ENCODE peak calls at places on chromosome 15, in five cellular contexts. H is kidney epithelial cell, S is right cardiac atrium, T is HL-60, X is fibroblast of lung. Z is an unnamed sample.

GRCh38 chr15:62125763-62126162 is 39.3 kb downstream of the C2CD4B start:
- DNase-seq in H (no peak), S (no peak), T (no peak), X (peak), Z (no peak)

GRCh38 chr15:45205192-45205591 is 17.4 kb upstream of the SHF start:
- DNase-seq in H (no peak), S (peak), T (no peak), X (peak), Z (peak)

GRCh38 chr15:39504812-39505211 is 76.1 kb upstream of the THBS1 start:
- DNase-seq in H (no peak), S (no peak), T (no peak), X (peak), Z (no peak)

GRCh38 chr15:89542369-89542768 is 32.9 kb upstream of the TICRR start:
- DNase-seq in H (no peak), S (no peak), T (no peak), X (no peak), Z (no peak)

GRCh38 chr15:92661069-92661468 is 5.5 kb upstream of the FAM174B start:
- DNase-seq in H (no peak), S (no peak), T (no peak), X (no peak), Z (no peak)

GRCh38 chr15:80970018-80970657 is 19.5 kb downstream of the MESD start:
- DNase-seq in H (no peak), S (peak), T (no peak), X (no peak), Z (no peak)

GRCh38 chr15:78372880-78373279 is 32.7 kb downstream of the CRABP1 start:
- DNase-seq in H (no peak), S (no peak), T (no peak), X (no peak), Z (no peak)

GRCh38 chr15:44811347-44811746 is 75.0 kb downstream of the TRIM69 start:
- DNase-seq in H (no peak), S (no peak), T (no peak), X (no peak), Z (no peak)

GRCh38 chr15:81133782-81134461 is at the start of gene CFAP161:
- DNase-seq in H (no peak), S (peak), T (no peak), X (peak), Z (no peak)

GRCh38 chr15:60575995-60576394 is 97.1 kb upstream of the ICE2 start:
- DNase-seq in H (no peak), S (peak), T (no peak), X (no peak), Z (no peak)

GRCh38 chr15:37824717-37825382 is 109.6 kb upstream of the TMCO5A start:
- DNase-seq in H (peak), S (no peak), T (peak), X (peak), Z (peak)

GRCh38 chr15:71792521-71792920 is 17.8 kb upstream of the NR2E3 start:
- DNase-seq in H (peak), S (no peak), T (no peak), X (peak), Z (peak)

GRCh38 chr15:39079296-39079834 is 501.5 kb upstream of the THBS1 start:
- DNase-seq in H (peak), S (no peak), T (no peak), X (peak), Z (peak)

GRCh38 chr15:31399544-31400171 is 73.0 kb downstream of the KLF13 start:
- DNase-seq in H (no peak), S (peak), T (no peak), X (peak), Z (no peak)

GRCh38 chr15:71679223-71680078 is 130.9 kb upstream of the NR2E3 start:
- DNase-seq in H (no peak), S (no peak), T (no peak), X (peak), Z (no peak)

GRCh38 chr15:74799843-74800558 is 12.6 kb upstream of the LMAN1L start:
- DNase-seq in H (no peak), S (peak), T (peak), X (peak), Z (no peak)

GRCh38 chr15:48005921-48006541 is 114.8 kb upstream of the SLC24A5 start:
- DNase-seq in H (peak), S (no peak), T (no peak), X (peak), Z (peak)

GRCh38 chr15:75339531-75340240 is 3.8 kb downstream of the COMMD4 start:
- DNase-seq in H (no peak), S (no peak), T (no peak), X (no peak), Z (no peak)

GRCh38 chr15:39362832-39363561 is 217.9 kb upstream of the THBS1 start:
- DNase-seq in H (peak), S (no peak), T (no peak), X (peak), Z (no peak)

GRCh38 chr15:65038428-65038827 is 6.8 kb upstream of the SLC51B start:
- DNase-seq in H (no peak), S (no peak), T (no peak), X (no peak), Z (no peak)

GRCh38 chr15:67085818-67086649 is 20.6 kb downstream of the SMAD3 start:
- DNase-seq in H (peak), S (no peak), T (peak), X (peak), Z (peak)

GRCh38 chr15:74773731-74774252 is 8.1 kb upstream of the CSK start:
- DNase-seq in H (no peak), S (no peak), T (no peak), X (no peak), Z (no peak)

GRCh38 chr15:33209575-33210519 is 15.3 kb upstream of the FMN1 start:
- DNase-seq in H (no peak), S (no peak), T (peak), X (no peak), Z (no peak)

GRCh38 chr15:71443538-71443937 is 328.3 kb downstream of the THSD4 start:
- DNase-seq in H (no peak), S (peak), T (no peak), X (peak), Z (no peak)

GRCh38 chr15:34182942-34183341 is 27.0 kb downstream of the KATNBL1 start:
- DNase-seq in H (no peak), S (no peak), T (no peak), X (peak), Z (no peak)

GRCh38 chr15:45429974-45430792 is 51.8 kb upstream of the GATM start:
- DNase-seq in H (no peak), S (peak), T (peak), X (peak), Z (no peak)

GRCh38 chr15:47685141-47685870 is 32.0 kb upstream of the SEMA6D start:
- DNase-seq in H (no peak), S (no peak), T (no peak), X (no peak), Z (no peak)

GRCh38 chr15:34719051-34719882 is 35.5 kb downstream of the GJD2 start:
- DNase-seq in H (no peak), S (no peak), T (no peak), X (no peak), Z (no peak)

GRCh38 chr15:59917504-59918157 is 86.5 kb upstream of the FOXB1 start:
- DNase-seq in H (no peak), S (peak), T (peak), X (peak), Z (no peak)

GRCh38 chr15:44836094-44836493 is 99.8 kb downstream of the TRIM69 start:
- DNase-seq in H (peak), S (no peak), T (no peak), X (peak), Z (no peak)

Z was measured in epithelial cell of proximal tubule.